ENCODE peak calls at places on chromosome 2, in ten cellular contexts. One of them, this sample, is unnamed.

GRCh38 chr2:238700122-238700457 is 147.8 kb upstream of the TWIST2 start:
- DNase-seq in memory B cell: no peak
- DNase-seq in Right ventricle myocardium superior: peak
- DNase-seq in activated CD4-positive, alpha-beta T cell treated with anti-CD3 and anti-CD28 coated beads, Interleukin-2, amount 50 U/mL, for 48 hours: no peak
- DNase-seq in skeletal muscle cell: no peak
- DNase-seq in Calu3: no peak
- DNase-seq in C1 segment of cervical spinal cord: no peak
- DNase-seq in M059J: no peak
- DNase-seq in GOT3: no peak
- DNase-seq in NCI-H1694: no peak
- DNase-seq in this sample: no peak

GRCh38 chr2:170106441-170106840 is 71.5 kb upstream of the MYO3B start:
- DNase-seq in memory B cell: no peak
- DNase-seq in Right ventricle myocardium superior: no peak
- DNase-seq in activated CD4-positive, alpha-beta T cell treated with anti-CD3 and anti-CD28 coated beads, Interleukin-2, amount 50 U/mL, for 48 hours: no peak
- DNase-seq in skeletal muscle cell: no peak
- DNase-seq in Calu3: no peak
- DNase-seq in C1 segment of cervical spinal cord: no peak
- DNase-seq in M059J: no peak
- DNase-seq in GOT3: no peak
- DNase-seq in NCI-H1694: no peak
- DNase-seq in this sample: no peak

GRCh38 chr2:66790651-66791181 is 355.8 kb downstream of the MEIS1 start:
- DNase-seq in memory B cell: no peak
- DNase-seq in Right ventricle myocardium superior: no peak
- DNase-seq in activated CD4-positive, alpha-beta T cell treated with anti-CD3 and anti-CD28 coated beads, Interleukin-2, amount 50 U/mL, for 48 hours: no peak
- DNase-seq in skeletal muscle cell: peak
- DNase-seq in Calu3: no peak
- DNase-seq in C1 segment of cervical spinal cord: no peak
- DNase-seq in M059J: peak
- DNase-seq in GOT3: no peak
- DNase-seq in NCI-H1694: no peak
- DNase-seq in this sample: no peak

GRCh38 chr2:47119001-47119400 is 36.1 kb downstream of the STPG4 start:
- DNase-seq in memory B cell: no peak
- DNase-seq in Right ventricle myocardium superior: no peak
- DNase-seq in activated CD4-positive, alpha-beta T cell treated with anti-CD3 and anti-CD28 coated beads, Interleukin-2, amount 50 U/mL, for 48 hours: no peak
- DNase-seq in skeletal muscle cell: peak
- DNase-seq in Calu3: no peak
- DNase-seq in C1 segment of cervical spinal cord: no peak
- DNase-seq in M059J: peak
- DNase-seq in GOT3: no peak
- DNase-seq in NCI-H1694: no peak
- DNase-seq in this sample: no peak

GRCh38 chr2:198351647-198352046 is 547.3 kb downstream of the PLCL1 start:
- DNase-seq in memory B cell: no peak
- DNase-seq in Right ventricle myocardium superior: no peak
- DNase-seq in activated CD4-positive, alpha-beta T cell treated with anti-CD3 and anti-CD28 coated beads, Interleukin-2, amount 50 U/mL, for 48 hours: no peak
- DNase-seq in skeletal muscle cell: no peak
- DNase-seq in Calu3: no peak
- DNase-seq in C1 segment of cervical spinal cord: no peak
- DNase-seq in M059J: no peak
- DNase-seq in GOT3: no peak
- DNase-seq in NCI-H1694: no peak
- DNase-seq in this sample: no peak

GRCh38 chr2:227821043-227821942 is 7.7 kb downstream of the CCL20 start:
- DNase-seq in memory B cell: no peak
- DNase-seq in Right ventricle myocardium superior: no peak
- DNase-seq in activated CD4-positive, alpha-beta T cell treated with anti-CD3 and anti-CD28 coated beads, Interleukin-2, amount 50 U/mL, for 48 hours: no peak
- DNase-seq in skeletal muscle cell: no peak
- DNase-seq in Calu3: peak
- DNase-seq in C1 segment of cervical spinal cord: no peak
- DNase-seq in M059J: peak
- DNase-seq in GOT3: no peak
- DNase-seq in NCI-H1694: no peak
- DNase-seq in this sample: no peak

GRCh38 chr2:171227066-171227782 is 66.5 kb upstream of the TLK1 start:
- DNase-seq in memory B cell: no peak
- DNase-seq in Right ventricle myocardium superior: no peak
- DNase-seq in activated CD4-positive, alpha-beta T cell treated with anti-CD3 and anti-CD28 coated beads, Interleukin-2, amount 50 U/mL, for 48 hours: no peak
- DNase-seq in skeletal muscle cell: no peak
- DNase-seq in Calu3: no peak
- DNase-seq in C1 segment of cervical spinal cord: no peak
- DNase-seq in M059J: peak
- DNase-seq in GOT3: no peak
- DNase-seq in NCI-H1694: no peak
- DNase-seq in this sample: no peak

GRCh38 chr2:216110620-216111019 is 1.5 kb downstream of the XRCC5 start:
- DNase-seq in memory B cell: no peak
- DNase-seq in Right ventricle myocardium superior: no peak
- DNase-seq in activated CD4-positive, alpha-beta T cell treated with anti-CD3 and anti-CD28 coated beads, Interleukin-2, amount 50 U/mL, for 48 hours: no peak
- DNase-seq in skeletal muscle cell: no peak
- DNase-seq in Calu3: no peak
- DNase-seq in C1 segment of cervical spinal cord: no peak
- DNase-seq in M059J: peak
- DNase-seq in GOT3: no peak
- DNase-seq in NCI-H1694: no peak
- DNase-seq in this sample: no peak

GRCh38 chr2:174681099-174681982 is 82.9 kb downstream of the CHRNA1 start:
- DNase-seq in memory B cell: no peak
- DNase-seq in Right ventricle myocardium superior: no peak
- DNase-seq in activated CD4-positive, alpha-beta T cell treated with anti-CD3 and anti-CD28 coated beads, Interleukin-2, amount 50 U/mL, for 48 hours: no peak
- DNase-seq in skeletal muscle cell: no peak
- DNase-seq in Calu3: no peak
- DNase-seq in C1 segment of cervical spinal cord: no peak
- DNase-seq in M059J: peak
- DNase-seq in GOT3: no peak
- DNase-seq in NCI-H1694: no peak
- DNase-seq in this sample: no peak

GRCh38 chr2:71362447-71362846 is 30.9 kb downstream of the ZNF638 start:
- DNase-seq in memory B cell: no peak
- DNase-seq in Right ventricle myocardium superior: no peak
- DNase-seq in activated CD4-positive, alpha-beta T cell treated with anti-CD3 and anti-CD28 coated beads, Interleukin-2, amount 50 U/mL, for 48 hours: no peak
- DNase-seq in skeletal muscle cell: no peak
- DNase-seq in Calu3: no peak
- DNase-seq in C1 segment of cervical spinal cord: no peak
- DNase-seq in M059J: no peak
- DNase-seq in GOT3: no peak
- DNase-seq in NCI-H1694: no peak
- DNase-seq in this sample: no peak

This sample was measured in mesothelial cell of epicardium.